ENCODE peak calls at places on chromosome 9, in five cellular contexts. I is endodermal cell, W is adrenal gland, J is Caco-2, X is tibial artery. G is an unnamed sample.
A peak's percentile ranks its signal among the peaks of the same experiment; 100 is the strongest.

GRCh38 chr9:20683351-20684034 is 566 bp upstream of the FOCAD start:
- DNase-seq in I (no peak), W (peak; percentile 90), J (no peak), X (peak; percentile 88), G (no peak)

GRCh38 chr9:132234501-132235045 is 72.7 kb downstream of the NTNG2 start:
- DNase-seq in I (no peak), W (no peak), J (no peak), X (no peak), G (no peak)

GRCh38 chr9:73081979-73082657 is 69.5 kb upstream of the ANXA1 start:
- DNase-seq in I (no peak), W (no peak), J (no peak), X (no peak), G (peak; percentile 23)

GRCh38 chr9:73573235-73573634 is 421.6 kb downstream of the ANXA1 start:
- DNase-seq in I (no peak), W (no peak), J (no peak), X (no peak), G (no peak)

GRCh38 chr9:87685871-87686519 is 39.9 kb upstream of the CTSL start:
- DNase-seq in I (peak; percentile 50), W (peak; percentile 52), J (no peak), X (peak; percentile 42), G (no peak)

GRCh38 chr9:68920921-68921320 is 93.0 kb downstream of the PRKACG start:
- DNase-seq in I (no peak), W (no peak), J (no peak), X (no peak), G (no peak)

GRCh38 chr9:125428060-125428481 is 166.4 kb downstream of the GAPVD1 start:
- DNase-seq in I (peak; percentile 81), W (peak; percentile 32), J (no peak), X (no peak), G (peak; percentile 76)

GRCh38 chr9:123414921-123415592 is 59.1 kb downstream of the CRB2 start:
- DNase-seq in I (no peak), W (no peak), J (no peak), X (no peak), G (no peak)

GRCh38 chr9:108047264-108047663 is 557.7 kb upstream of the KLF4 start:
- DNase-seq in I (no peak), W (no peak), J (no peak), X (no peak), G (no peak)

GRCh38 chr9:111961575-111961974 is 65.0 kb downstream of the UGCG start:
- DNase-seq in I (no peak), W (no peak), J (no peak), X (no peak), G (peak; percentile 58)

GRCh38 chr9:80467632-80468031 is 895.9 kb downstream of the TLE4 start:
- DNase-seq in I (no peak), W (no peak), J (no peak), X (no peak), G (no peak)

DNA sequence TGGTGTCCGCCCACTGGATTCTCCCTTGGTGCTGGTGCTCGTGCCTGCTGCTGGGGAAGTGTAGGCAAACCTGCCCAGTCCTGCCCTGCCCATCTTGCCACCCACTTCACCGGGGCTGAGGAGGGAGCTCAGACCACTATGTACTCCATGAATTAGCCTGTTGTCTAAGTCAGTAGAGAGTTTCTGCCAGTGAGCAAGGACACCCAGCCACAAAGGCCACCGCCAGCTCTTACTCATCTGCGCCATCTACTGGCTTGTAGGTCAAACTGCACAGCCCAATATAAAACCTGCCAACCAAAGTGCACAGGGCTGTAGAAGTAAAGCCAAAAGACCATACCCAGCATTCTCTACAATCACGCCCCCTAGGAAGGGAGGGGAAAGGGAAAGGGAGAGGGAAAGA is 102.3 kb downstream of the GLIS3 start:
- DNase-seq in I (peak; percentile 79), W (no peak), J (no peak), X (no peak), G (no peak)
- TF ChIP-seq CTCF in I (peak; percentile 82), W (peak; percentile 44), J (peak; percentile 33), X (no peak), G (peak; percentile 13)

GRCh38 chr9:127049044-127049443 is 73.4 kb downstream of the ANGPTL2 start:
- DNase-seq in I (no peak), W (peak; percentile 50), J (no peak), X (peak; percentile 63), G (peak; percentile 33)
- TF ChIP-seq CTCF in I (no peak), W (peak; percentile 31), J (no peak), X (peak; percentile 15), G (no peak)

GRCh38 chr9:5608298-5609254 is 20.3 kb upstream of the RIC1 start:
- DNase-seq in I (no peak), W (no peak), J (no peak), X (no peak), G (peak; percentile 15)

GRCh38 chr9:5611321-5612186 is 17.4 kb upstream of the RIC1 start:
- DNase-seq in I (no peak), W (no peak), J (no peak), X (no peak), G (no peak)

GRCh38 chr9:5612187-5612535 is 16.7 kb upstream of the RIC1 start:
- DNase-seq in I (no peak), W (peak; percentile 24), J (no peak), X (no peak), G (no peak)

GRCh38 chr9:5614192-5614591 is 14.7 kb upstream of the RIC1 start:
- DNase-seq in I (no peak), W (no peak), J (no peak), X (no peak), G (no peak)

DNA sequence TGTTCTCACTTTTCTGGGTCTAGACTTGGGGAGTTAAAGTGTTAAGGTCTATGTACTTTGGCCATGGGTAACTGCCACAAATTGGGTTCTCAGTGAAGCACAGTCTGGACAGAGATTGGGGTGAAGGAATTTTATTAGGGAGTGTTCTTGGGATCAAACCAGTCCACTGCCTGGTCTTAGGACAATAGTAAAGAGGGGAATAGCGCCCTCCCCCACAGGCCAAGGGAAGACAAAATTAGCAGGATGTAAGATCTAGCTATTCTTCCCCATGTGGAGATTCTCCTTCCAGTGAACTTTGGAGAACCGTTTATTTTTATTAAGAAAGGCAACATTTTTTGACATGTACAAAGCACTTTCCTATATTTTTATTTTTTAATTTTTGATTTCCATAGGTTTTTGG is 18.4 kb upstream of the RIC1 start:
- DNase-seq in I (no peak), W (no peak), J (no peak), X (no peak), G (no peak)
- TF ChIP-seq CTCF in I (peak; percentile 35), W (no peak), J (no peak), X (no peak), G (no peak)

DNA sequence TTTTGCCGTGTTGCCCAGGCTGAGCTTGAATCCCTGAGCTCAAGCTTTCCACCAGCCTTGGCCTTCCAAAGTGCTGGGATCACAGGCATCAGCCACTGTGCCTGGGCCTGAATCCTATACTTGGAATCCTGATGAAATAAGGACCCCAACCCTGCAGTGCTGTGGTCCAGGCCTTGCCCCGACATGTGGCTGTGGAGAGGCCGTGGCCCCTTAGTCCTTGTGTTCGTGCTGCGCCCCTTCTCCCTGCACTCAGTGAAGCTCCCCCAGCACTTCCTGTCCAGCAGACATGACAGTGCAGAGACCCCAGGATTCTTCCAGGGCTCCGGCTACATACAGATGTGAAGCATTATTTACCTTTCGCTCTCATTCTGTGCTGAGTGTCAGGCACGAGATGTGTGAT is 52.9 kb downstream of the EHMT1 start:
- DNase-seq in I (no peak), W (no peak), J (no peak), X (no peak), G (no peak)
- TF ChIP-seq CTCF in I (no peak), W (no peak), J (no peak), X (no peak), G (no peak)

GRCh38 chr9:104177003-104177611 is 83.0 kb downstream of the SMC2 start:
- DNase-seq in I (no peak), W (no peak), J (no peak), X (no peak), G (no peak)
- TF ChIP-seq CTCF in I (peak; percentile 86), W (peak; percentile 15), J (peak; percentile 34), X (peak; percentile 35), G (no peak)

GRCh38 chr9:101702257-101702656 is 36.2 kb downstream of the GRIN3A start:
- DNase-seq in I (no peak), W (no peak), J (no peak), X (no peak), G (no peak)

GRCh38 chr9:101706929-101707328 is 31.5 kb downstream of the GRIN3A start:
- DNase-seq in I (no peak), W (no peak), J (no peak), X (no peak), G (no peak)

GRCh38 chr9:101707708-101708107 is 30.7 kb downstream of the GRIN3A start:
- DNase-seq in I (no peak), W (no peak), J (no peak), X (no peak), G (no peak)

GRCh38 chr9:101706261-101706798 is 32.1 kb downstream of the GRIN3A start:
- DNase-seq in I (no peak), W (no peak), J (no peak), X (no peak), G (no peak)

GRCh38 chr9:101705135-101705661 is 33.2 kb downstream of the GRIN3A start:
- DNase-seq in I (peak; percentile 88), W (peak; percentile 17), J (peak; percentile 51), X (no peak), G (peak; percentile 43)
- TF ChIP-seq CTCF in I (peak; percentile 70), W (no peak), J (peak; percentile 22), X (no peak), G (no peak)

G was measured in Calu3.